ENCODE peak calls at places on chromosomes 6 and 20, in seven cellular contexts. One of them, this sample, is unnamed.

GRCh38 chr6:149150999-149151398 is 166.5 kb upstream of the TAB2 start:
- DNase-seq in kidney: no peak
- DNase-seq in NCI-H2029 treated with DMSO at 0.1 percent for 48 hours: no peak
- DNase-seq in heart right ventricle: no peak
- DNase-seq in activated T-cell treated with anti-CD3 and anti-CD28 coated beads, Interleukin-2, amount 50 U/mL, for 4 hours: peak
- DNase-seq in MCF 10A: peak
- DNase-seq in BJ: no peak
- DNase-seq in this sample: peak

GRCh38 chr6:52505726-52506501 is 70.9 kb downstream of the TRAM2 start:
- DNase-seq in MCF 10A: no peak
- DNase-seq in BJ: no peak
- DNase-seq in NCI-H2029 treated with DMSO at 0.1 percent for 48 hours: no peak
- DNase-seq in heart right ventricle: no peak
- DNase-seq in kidney: no peak
- DNase-seq in activated T-cell treated with anti-CD3 and anti-CD28 coated beads, Interleukin-2, amount 50 U/mL, for 4 hours: no peak
- DNase-seq in this sample: no peak

GRCh38 chr20:49400904-49401303 is 81.6 kb downstream of the KCNB1 start:
- DNase-seq in kidney: no peak
- DNase-seq in activated T-cell treated with anti-CD3 and anti-CD28 coated beads, Interleukin-2, amount 50 U/mL, for 4 hours: no peak
- DNase-seq in NCI-H2029 treated with DMSO at 0.1 percent for 48 hours: no peak
- DNase-seq in heart right ventricle: peak
- DNase-seq in MCF 10A: no peak
- DNase-seq in BJ: no peak
- DNase-seq in this sample: no peak

GRCh38 chr6:170129691-170130171 is 161.1 kb downstream of the DLL1 start:
- DNase-seq in kidney: peak
- DNase-seq in activated T-cell treated with anti-CD3 and anti-CD28 coated beads, Interleukin-2, amount 50 U/mL, for 4 hours: no peak
- DNase-seq in BJ: no peak
- DNase-seq in heart right ventricle: peak
- DNase-seq in MCF 10A: peak
- DNase-seq in NCI-H2029 treated with DMSO at 0.1 percent for 48 hours: no peak
- DNase-seq in this sample: no peak

GRCh38 chr20:16712541-16712947 is 17.3 kb upstream of the SNRPB2 start:
- DNase-seq in kidney: no peak
- DNase-seq in NCI-H2029 treated with DMSO at 0.1 percent for 48 hours: no peak
- DNase-seq in activated T-cell treated with anti-CD3 and anti-CD28 coated beads, Interleukin-2, amount 50 U/mL, for 4 hours: no peak
- DNase-seq in MCF 10A: no peak
- DNase-seq in BJ: no peak
- DNase-seq in heart right ventricle: no peak
- DNase-seq in this sample: no peak

GRCh38 chr20:25867776-25868649 is 171.4 kb upstream of the ZNF337 start:
- DNase-seq in activated T-cell treated with anti-CD3 and anti-CD28 coated beads, Interleukin-2, amount 50 U/mL, for 4 hours: peak
- DNase-seq in heart right ventricle: peak
- DNase-seq in kidney: peak
- DNase-seq in MCF 10A: no peak
- DNase-seq in NCI-H2029 treated with DMSO at 0.1 percent for 48 hours: no peak
- DNase-seq in BJ: no peak
- DNase-seq in this sample: peak

GRCh38 chr6:88596801-88597200 is 366.6 kb downstream of the RNGTT start:
- DNase-seq in NCI-H2029 treated with DMSO at 0.1 percent for 48 hours: no peak
- DNase-seq in kidney: no peak
- DNase-seq in heart right ventricle: no peak
- DNase-seq in MCF 10A: no peak
- DNase-seq in BJ: no peak
- DNase-seq in activated T-cell treated with anti-CD3 and anti-CD28 coated beads, Interleukin-2, amount 50 U/mL, for 4 hours: no peak
- DNase-seq in this sample: no peak

GRCh38 chr20:11155156-11155805 is 481.5 kb upstream of the JAG1 start:
- DNase-seq in activated T-cell treated with anti-CD3 and anti-CD28 coated beads, Interleukin-2, amount 50 U/mL, for 4 hours: no peak
- DNase-seq in heart right ventricle: no peak
- DNase-seq in BJ: no peak
- DNase-seq in NCI-H2029 treated with DMSO at 0.1 percent for 48 hours: no peak
- DNase-seq in MCF 10A: no peak
- DNase-seq in kidney: no peak
- DNase-seq in this sample: no peak

GRCh38 chr20:37926612-37927011 is 23.7 kb downstream of the VSTM2L start:
- DNase-seq in BJ: no peak
- DNase-seq in NCI-H2029 treated with DMSO at 0.1 percent for 48 hours: no peak
- DNase-seq in heart right ventricle: no peak
- DNase-seq in kidney: no peak
- DNase-seq in activated T-cell treated with anti-CD3 and anti-CD28 coated beads, Interleukin-2, amount 50 U/mL, for 4 hours: no peak
- DNase-seq in MCF 10A: no peak
- DNase-seq in this sample: no peak

GRCh38 chr6:41815587-41815986 is 28.1 kb downstream of the TOMM6 start:
- DNase-seq in heart right ventricle: no peak
- DNase-seq in kidney: no peak
- DNase-seq in NCI-H2029 treated with DMSO at 0.1 percent for 48 hours: no peak
- DNase-seq in activated T-cell treated with anti-CD3 and anti-CD28 coated beads, Interleukin-2, amount 50 U/mL, for 4 hours: no peak
- DNase-seq in BJ: no peak
- DNase-seq in MCF 10A: no peak
- DNase-seq in this sample: no peak

GRCh38 chr6:56490994-56491393 is 151.7 kb downstream of the DST start:
- DNase-seq in MCF 10A: peak
- DNase-seq in NCI-H2029 treated with DMSO at 0.1 percent for 48 hours: no peak
- DNase-seq in kidney: no peak
- DNase-seq in heart right ventricle: no peak
- DNase-seq in BJ: no peak
- DNase-seq in activated T-cell treated with anti-CD3 and anti-CD28 coated beads, Interleukin-2, amount 50 U/mL, for 4 hours: no peak
- DNase-seq in this sample: no peak

This sample was measured in stimulated activated naive CD4-positive, alpha-beta T cell treated with Interleukin-2 at 50 U/mL for 16 hours.